ENCODE peak calls at places on chromosomes 7 and 10, in five cellular contexts. E is transverse colon, V is thyroid gland, U is HCT116, O is A549. Z is an unnamed sample.

GRCh38 chr7:47982610-47983009 is 3.2 kb upstream of the HUS1 start:
- DNase-seq in U (no peak), E (no peak), O (no peak), V (no peak), Z (no peak)

GRCh38 chr10:98878418-98878817 is 357.2 kb downstream of the HPSE2 start:
- DNase-seq in U (no peak), V (no peak), E (no peak), O (no peak), Z (no peak)

GRCh38 chr7:114422478-114423217 is 8.0 kb downstream of the FOXP2 start:
- DNase-seq in E (peak; percentile 22), U (peak; percentile 7), O (no peak), V (no peak), Z (no peak)

GRCh38 chr7:30717181-30717580 is 34.8 kb upstream of the INMT start:
- DNase-seq in U (peak; percentile 37), O (no peak), V (no peak), E (no peak), Z (no peak)

GRCh38 chr10:103053659-103054581 is 135.8 kb downstream of the CNNM2 start:
- DNase-seq in O (peak; percentile 59), U (no peak), V (peak; percentile 65), E (peak; percentile 51), Z (no peak)

GRCh38 chr7:28551311-28551710 is 139.0 kb downstream of the CREB5 start:
- DNase-seq in U (no peak), E (no peak), O (no peak), V (no peak), Z (no peak)

GRCh38 chr10:132292972-132293415 is 14.8 kb downstream of the STK32C start:
- DNase-seq in O (no peak), U (no peak), V (peak; percentile 90), E (peak; percentile 5), Z (no peak)

GRCh38 chr10:61937631-61938284 is 36.3 kb downstream of the ARID5B start:
- DNase-seq in V (no peak), O (no peak), E (no peak), U (no peak), Z (no peak)

GRCh38 chr10:34666008-34666700 is 148.9 kb downstream of the PARD3 start:
- DNase-seq in O (peak; percentile 73), E (peak; percentile 37), U (peak; percentile 77), V (peak; percentile 67), Z (no peak)

DNA sequence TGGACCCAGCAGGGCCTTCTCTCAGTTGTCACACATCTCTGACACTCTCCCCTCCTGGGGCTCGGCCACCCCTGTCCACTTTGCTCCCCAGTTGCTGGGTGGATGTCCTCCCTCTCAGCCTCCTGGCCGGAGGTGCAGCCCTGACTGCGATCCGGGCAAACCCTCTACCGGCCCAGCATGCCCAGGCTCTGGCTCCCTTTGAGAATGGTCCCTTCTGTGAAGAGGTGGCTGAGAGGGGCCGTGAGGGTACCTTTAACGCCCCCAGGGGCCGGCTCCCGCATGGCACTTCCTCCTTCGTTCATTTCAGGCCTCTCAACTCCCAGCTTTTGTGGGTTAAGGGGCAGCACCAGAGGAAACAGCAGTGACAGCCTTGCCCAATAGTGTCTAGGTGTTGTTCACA is 33.2 kb upstream of the HABP2 start:
- DNase-seq in E (no peak), V (no peak), O (no peak), U (no peak), Z (no peak)
- H3K4me1 ChIP-seq in E (no peaks in the 10 kb centered on the region), V (peaks cover 3% of the 10 kb centered on the region), O (no peaks in the 10 kb centered on the region), U (peaks cover 7% of the 10 kb centered on the region), Z (no peaks in the 10 kb centered on the region)

GRCh38 chr7:131105803-131106680 is 221.6 kb upstream of the MKLN1 start:
- DNase-seq in U (no peak), E (peak; percentile 87), V (peak; percentile 80), O (peak; percentile 67), Z (peak; percentile 31)
- TF ChIP-seq POLR2A in U (no peak), E (peak; percentile 84), V (peak; percentile 91), O (no peak), Z (peak; percentile 82)

GRCh38 chr7:157685430-157686284 is 348.9 kb downstream of the DNAJB6 start:
- DNase-seq in U (no peak), O (no peak), V (no peak), E (no peak), Z (no peak)

GRCh38 chr7:157684157-157684595 is 347.4 kb downstream of the DNAJB6 start:
- DNase-seq in O (no peak), E (no peak), V (no peak), U (no peak), Z (no peak)

GRCh38 chr7:157683251-157684156 is 346.7 kb downstream of the DNAJB6 start:
- DNase-seq in E (no peak), V (no peak), U (no peak), O (no peak), Z (no peak)

GRCh38 chr7:157686285-157686894 is 349.6 kb downstream of the DNAJB6 start:
- DNase-seq in V (no peak), O (no peak), U (no peak), E (no peak), Z (no peak)

DNA sequence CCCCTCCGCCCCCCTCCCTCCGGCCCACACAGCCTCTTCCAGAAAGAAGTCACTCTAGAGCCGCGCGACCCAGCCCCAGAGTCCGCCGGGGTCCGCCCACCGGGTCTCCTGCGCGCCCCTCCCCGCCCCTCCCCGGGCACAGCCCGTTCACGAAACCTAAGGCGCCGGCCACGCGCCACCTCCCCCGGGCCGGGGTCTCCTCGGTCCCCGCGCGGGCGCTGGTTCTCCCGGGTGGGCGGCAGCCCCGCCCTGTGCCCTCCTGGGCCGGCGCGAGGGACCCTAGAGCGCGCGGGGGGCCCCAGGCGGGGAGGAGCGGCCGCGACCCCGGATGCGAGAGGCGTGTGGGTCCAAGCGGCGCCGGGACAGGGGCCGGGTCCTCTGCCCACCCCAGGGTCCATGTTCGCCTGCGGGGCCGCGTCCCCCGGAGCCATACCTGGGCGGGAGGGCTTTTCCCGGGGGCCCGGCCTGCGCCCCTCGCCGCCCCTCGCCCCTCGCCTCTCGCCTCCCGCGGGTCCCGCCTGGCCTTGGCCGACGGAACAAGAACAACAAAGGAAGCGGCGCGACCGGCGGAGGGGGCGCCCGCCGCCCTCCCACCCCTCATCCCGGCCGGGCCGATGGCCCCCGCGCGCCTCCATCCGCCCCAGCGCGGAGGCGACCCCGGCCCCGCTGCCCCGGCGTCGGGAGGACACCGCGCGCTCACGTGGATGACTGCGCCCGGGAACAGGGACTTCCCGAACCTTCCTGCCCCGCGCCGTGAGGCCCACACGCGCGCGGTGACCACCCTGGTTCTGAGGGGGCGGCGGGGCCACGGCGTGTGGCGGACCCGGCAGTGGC is 348.0 kb downstream of the DNAJB6 start:
- DNase-seq in E (no peak), O (no peak), U (no peak), V (no peak), Z (no peak)
- H3K4me3 ChIP-seq in E (no peak overlapping the region), O (no peak overlapping the region), U (no peak overlapping the region), V (no peak overlapping the region), Z (no peak overlapping the region)

DNA sequence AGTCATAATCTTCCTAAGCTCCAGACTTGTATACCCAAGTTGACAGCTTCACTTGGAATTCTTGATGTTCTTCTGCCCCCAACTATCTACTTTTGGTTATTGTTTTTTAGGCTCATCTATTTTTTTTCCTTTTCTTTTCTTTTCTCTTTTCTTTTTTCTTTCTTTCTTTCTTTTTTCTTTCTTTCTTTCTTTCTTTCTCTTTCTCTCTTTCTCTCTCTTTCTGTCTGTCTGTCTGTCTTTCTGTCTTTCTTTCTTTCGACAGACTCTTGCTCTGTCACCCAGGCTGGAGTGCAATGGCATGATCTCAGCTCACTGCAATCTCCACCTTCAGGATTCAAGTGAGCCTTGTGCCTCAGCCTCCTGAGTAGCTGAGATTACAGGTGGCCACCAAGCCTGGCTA is 36.5 kb downstream of the KMT2E start:
- DNase-seq in U (no peak), O (no peak), V (no peak), E (no peak), Z (no peak)
- H3K4me1 ChIP-seq in U (no peaks in the 10 kb centered on the region), O (peaks cover 24% of the 10 kb centered on the region), V (peaks cover 13% of the 10 kb centered on the region), E (peaks cover 60% of the 10 kb centered on the region), Z (no peaks in the 10 kb centered on the region)

DNA sequence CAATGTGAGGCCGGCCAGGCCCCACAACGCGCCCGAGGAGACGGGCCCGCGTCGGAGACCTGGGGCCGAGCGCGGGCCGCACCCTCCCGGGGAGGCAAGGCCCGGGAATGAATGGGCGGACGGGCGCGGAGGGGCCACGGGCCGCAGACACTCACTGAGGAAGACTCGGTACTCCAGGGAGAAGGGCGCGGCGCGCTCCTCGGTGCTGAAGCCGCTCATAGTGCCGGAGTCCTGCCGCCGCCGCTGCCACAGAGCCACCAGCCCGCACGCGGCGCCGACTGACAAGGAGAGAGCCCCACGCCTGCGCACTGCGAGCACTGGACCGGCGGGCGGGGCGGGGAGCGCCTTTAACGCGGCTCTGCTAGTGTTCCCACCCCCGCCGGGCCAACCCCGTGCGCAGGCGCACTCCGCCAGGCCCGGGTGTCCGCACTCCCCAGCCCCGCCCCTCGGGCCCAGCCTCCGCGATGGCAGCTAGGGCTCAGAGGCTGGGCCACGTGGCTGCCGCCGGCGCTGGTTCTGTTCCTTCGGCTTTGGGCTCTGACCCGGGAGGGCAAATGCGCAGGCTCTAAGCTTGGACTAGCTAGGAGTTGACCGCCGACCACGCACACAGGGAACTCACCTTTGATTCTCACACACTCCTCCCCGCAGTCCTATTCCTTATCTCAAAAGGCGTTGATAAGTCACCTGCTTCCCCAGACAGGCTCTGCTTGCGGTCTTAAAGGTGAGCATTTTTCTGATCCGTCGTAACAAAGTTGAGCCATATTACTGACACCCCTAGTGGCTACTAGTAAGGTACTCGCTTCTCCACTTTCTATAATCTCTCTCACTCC is at the start of gene PPA1:
- DNase-seq in V (peak; percentile 99), U (peak; percentile 90), E (peak; percentile 99), O (peak; percentile 97), Z (peak; percentile 85)
- TF ChIP-seq POLR2A in V (peak; percentile 99), U (peak; percentile 87), E (peak; percentile 89), O (peak; percentile 80), Z (peak; percentile 95)

DNA sequence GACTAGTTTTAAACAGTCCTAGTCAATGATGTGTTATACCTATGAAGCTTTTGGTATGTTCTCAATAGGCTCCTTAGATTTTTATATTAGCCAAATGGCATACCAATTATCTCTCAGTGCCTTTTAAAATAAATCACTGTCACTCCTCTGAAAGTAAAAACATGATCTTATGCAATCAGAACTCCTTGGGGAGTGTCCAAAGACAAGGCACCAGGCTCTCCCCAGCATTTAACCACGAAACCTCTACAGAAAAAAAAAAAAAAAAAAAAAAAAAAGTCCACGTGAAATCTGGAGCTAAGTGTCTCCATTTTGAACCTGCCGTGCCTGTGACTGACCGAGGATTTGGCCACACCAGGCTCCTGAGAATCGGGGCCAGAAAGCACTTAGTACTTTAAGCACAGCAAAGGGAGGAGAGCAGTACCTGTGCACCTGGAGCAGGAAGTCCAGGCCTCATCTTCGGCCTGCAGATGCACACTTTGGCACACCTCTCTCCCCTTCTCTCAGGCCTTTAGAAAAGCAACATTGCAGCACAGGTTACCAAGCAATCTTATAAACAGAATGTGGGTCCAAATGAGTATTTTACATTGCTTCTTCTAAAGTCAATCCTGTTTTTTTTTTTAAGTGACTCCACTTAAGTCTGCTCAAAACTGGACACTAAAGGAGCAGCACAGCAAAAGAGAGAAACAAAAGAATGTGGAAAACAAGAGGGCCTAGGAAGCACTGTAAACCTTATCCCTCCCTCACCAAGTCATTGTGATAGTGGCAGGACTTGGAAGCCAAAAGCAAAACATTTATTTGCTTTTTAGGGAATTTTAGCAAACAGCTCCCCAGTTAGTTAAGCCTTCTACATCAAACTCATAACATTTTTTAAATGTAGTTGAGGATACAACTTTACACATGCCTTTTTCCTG is 1.5 kb downstream of the FAM13C start:
- DNase-seq in U (no peak), O (no peak), E (no peak), V (peak; percentile 58), Z (no peak)
- H3K4me3 ChIP-seq in U (no peak overlapping the region), O (no peak overlapping the region), E (peak overlapping the region; percentile 48), V (no peak overlapping the region), Z (no peak overlapping the region)

GRCh38 chr10:88386204-88386877 is 196.8 kb downstream of the RNLS start:
- DNase-seq in E (no peak), U (no peak), O (peak; percentile 15), V (no peak), Z (no peak)
- H3K4me1 ChIP-seq in E (peaks cover 58% of the 10 kb centered on the region), U (peaks cover 26% of the 10 kb centered on the region), O (peaks cover 29% of the 10 kb centered on the region), V (peaks cover 18% of the 10 kb centered on the region), Z (peaks cover 19% of the 10 kb centered on the region)

GRCh38 chr7:44595934-44596635 is 10.3 kb upstream of the OGDH start:
- DNase-seq in V (peak; percentile 91), U (no peak), O (no peak), E (no peak), Z (no peak)
- TF ChIP-seq POLR2A in V (peak; percentile 57), U (no peak), O (no peak), E (no peak), Z (no peak)

Z was measured in esophagus squamous epithelium.